ENCODE peak calls at places on chromosomes 13 and 19, in four cellular contexts. C is H9, I is mesenchymal stem cell, F is H1. Z is an unnamed sample.

GRCh38 chr19:57377498-57378146 is 12.0 kb upstream of the ZNF548 start:
- DNase-seq in F (no peak), C (no peak), I (no peak), Z (no peak)

GRCh38 chr13:101417501-101417900 is 1.2 kb upstream of the NALCN start:
- DNase-seq in C (no peak), I (no peak), F (no peak), Z (no peak)

GRCh38 chr19:4051175-4052101 is 15.3 kb downstream of the ZBTB7A start:
- DNase-seq in C (no peak), F (no peak), I (peak; percentile 76), Z (no peak)

GRCh38 chr19:32318884-32319520 is 26.4 kb upstream of the ZNF507 start:
- DNase-seq in C (peak; percentile 80), F (peak; percentile 73), I (peak; percentile 25), Z (peak; percentile 49)

GRCh38 chr13:100315522-100315921 is 226.6 kb downstream of the PCCA start:
- DNase-seq in C (no peak), I (no peak), F (no peak), Z (no peak)

GRCh38 chr19:18606281-18607221 is at the start of gene CRLF1:
- DNase-seq in F (no peak), I (no peak), C (no peak), Z (no peak)

GRCh38 chr13:99686157-99686572 is 184.9 kb downstream of the TM9SF2 start:
- DNase-seq in F (peak; percentile 52), C (peak; percentile 71), I (peak; percentile 9), Z (no peak)

GRCh38 chr19:51372649-51373504 is at the start of gene NKG7:
- DNase-seq in C (no peak), F (no peak), I (no peak), Z (no peak)

GRCh38 chr19:55369651-55370304 is 485 bp downstream of the IL11 start:
- DNase-seq in I (peak; percentile 85), C (peak; percentile 91), F (peak; percentile 87), Z (peak; percentile 63)

GRCh38 chr13:47521895-47522487 is 479.1 kb downstream of the SUCLA2 start:
- DNase-seq in F (no peak), C (no peak), I (peak; percentile 74), Z (no peak)

GRCh38 chr19:33876192-33876591 is 79.5 kb downstream of the KCTD15 start:
- DNase-seq in I (no peak), C (no peak), F (no peak), Z (no peak)

GRCh38 chr19:14113762-14114414 is 3.7 kb downstream of the PRKACA start:
- DNase-seq in C (no peak), F (peak; percentile 80), I (no peak), Z (no peak)

GRCh38 chr13:49571299-49572240 is 13.8 kb downstream of the RCBTB1 start:
- DNase-seq in I (no peak), F (no peak), C (no peak), Z (no peak)

GRCh38 chr19:33497151-33497777 is 24.3 kb downstream of the PEPD start:
- DNase-seq in C (no peak), F (no peak), I (no peak), Z (no peak)

GRCh38 chr19:11662278-11662677 is 65.0 kb downstream of the ZNF627 start:
- DNase-seq in F (no peak), C (no peak), I (no peak), Z (no peak)

GRCh38 chr13:24063281-24063851 is 97.2 kb upstream of the SPATA13 start:
- DNase-seq in I (no peak), F (no peak), C (no peak), Z (no peak)

GRCh38 chr13:97266328-97266727 is 44.2 kb downstream of the MBNL2 start:
- DNase-seq in C (peak; percentile 61), F (no peak), I (peak; percentile 41), Z (no peak)

GRCh38 chr13:113743366-113744195 is 15.4 kb upstream of the TMEM255B start:
- DNase-seq in C (no peak), F (no peak), I (no peak), Z (no peak)

GRCh38 chr13:76222511-76222910 is 586.4 kb downstream of the LMO7 start:
- DNase-seq in I (peak; percentile 14), C (no peak), F (no peak), Z (no peak)

GRCh38 chr13:95239293-95239692 is 62.0 kb downstream of the ABCC4 start:
- DNase-seq in C (no peak), I (peak; percentile 68), F (no peak), Z (no peak)

GRCh38 chr13:29496241-29496712 is 99.2 kb downstream of the SLC7A1 start:
- DNase-seq in C (no peak), I (no peak), F (no peak), Z (no peak)

GRCh38 chr19:16216744-16217670 is 19.3 kb downstream of the AP1M1 start:
- DNase-seq in I (no peak), F (no peak), C (no peak), Z (no peak)

GRCh38 chr13:94988654-94989053 is 276.3 kb upstream of the SOX21 start:
- DNase-seq in F (no peak), C (peak; percentile 58), I (peak; percentile 7), Z (no peak)

GRCh38 chr13:89695343-89696257 is 1651.9 kb upstream of the MIR17HG start:
- DNase-seq in I (peak; percentile 65), C (peak; percentile 46), F (peak; percentile 82), Z (peak; percentile 57)

GRCh38 chr19:11964858-11965645 is at the start of gene ZNF763:
- DNase-seq in F (peak; percentile 96), C (peak; percentile 97), I (peak; percentile 91), Z (peak; percentile 93)

GRCh38 chr13:113747291-113747833 is 11.7 kb upstream of the TMEM255B start:
- DNase-seq in I (no peak), F (no peak), C (no peak), Z (no peak)

GRCh38 chr19:10552596-10553053 is 8.9 kb downstream of the ATG4D start:
- DNase-seq in I (peak; percentile 30), F (peak; percentile 85), C (peak; percentile 85), Z (no peak)

GRCh38 chr19:14375055-14375581 is 6.1 kb upstream of the ADGRE5 start:
- DNase-seq in I (no peak), F (no peak), C (no peak), Z (no peak)

GRCh38 chr13:98239156-98240076 is 62.3 kb upstream of the RNF113B start:
- DNase-seq in I (no peak), C (peak; percentile 65), F (peak; percentile 56), Z (no peak)

GRCh38 chr13:22285867-22286632 is 615.2 kb downstream of the FGF9 start:
- DNase-seq in C (no peak), I (no peak), F (no peak), Z (no peak)

GRCh38 chr19:3266792-3267469 is 42.5 kb downstream of the CELF5 start:
- DNase-seq in I (no peak), F (no peak), C (no peak), Z (no peak)

GRCh38 chr19:10100163-10100785 is 2.2 kb downstream of the ANGPTL6 start:
- DNase-seq in F (no peak), I (no peak), C (no peak), Z (no peak)

GRCh38 chr13:84050551-84050950 is 168.3 kb upstream of the SLITRK1 start:
- DNase-seq in C (no peak), F (no peak), I (no peak), Z (no peak)

GRCh38 chr13:59094149-59094548 is 1069.6 kb downstream of the DIAPH3 start:
- DNase-seq in C (no peak), I (no peak), F (no peak), Z (no peak)

GRCh38 chr13:44759222-44759721 is 183.1 kb upstream of the TSC22D1 start:
- DNase-seq in I (peak; percentile 25), F (no peak), C (no peak), Z (no peak)
- H2BK15ac ChIP-seq in I (peak overlapping the region; percentile 28), F (no peak overlapping the region), C (no peak overlapping the region), Z (no peak overlapping the region)

GRCh38 chr13:110403315-110403714 is 96.2 kb downstream of the COL4A2 start:
- DNase-seq in C (no peak), F (no peak), I (peak; percentile 59), Z (no peak)

GRCh38 chr13:110403721-110404120 is 96.6 kb downstream of the COL4A2 start:
- DNase-seq in C (no peak), F (no peak), I (peak; percentile 65), Z (no peak)

GRCh38 chr13:110402301-110403069 is 95.4 kb downstream of the COL4A2 start:
- DNase-seq in F (no peak), I (no peak), C (no peak), Z (no peak)

GRCh38 chr13:110405597-110406450 is 98.7 kb downstream of the COL4A2 start:
- DNase-seq in C (no peak), F (no peak), I (peak; percentile 97), Z (no peak)

DNA sequence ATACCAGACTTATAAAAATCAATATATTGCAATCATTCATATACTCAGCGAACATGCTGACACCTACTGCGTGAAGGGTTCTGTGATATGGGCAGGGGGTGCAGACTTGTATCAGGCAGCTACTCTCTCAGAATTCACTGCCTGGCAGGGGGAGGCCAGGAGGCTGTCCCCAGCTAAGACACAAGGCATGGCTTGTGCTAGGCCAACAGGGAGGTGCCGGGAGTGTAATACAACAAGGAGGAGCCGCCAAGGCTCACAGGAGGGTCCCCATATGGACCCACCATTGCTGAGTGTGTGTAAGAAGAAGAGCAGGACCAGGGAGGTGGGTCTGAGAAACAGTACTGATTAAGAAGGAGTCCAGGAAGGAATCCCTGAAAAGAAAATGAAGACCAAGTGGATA is 97.2 kb downstream of the COL4A2 start:
- DNase-seq in I (no peak), C (no peak), F (no peak), Z (no peak)
- H2BK12ac ChIP-seq in I (peak overlapping the region; percentile 71), C (no peak overlapping the region), F (no peak overlapping the region), Z (no peak overlapping the region)

GRCh38 chr19:45713141-45713540 is 17.6 kb downstream of the FBXO46 start:
- DNase-seq in F (no peak), C (no peak), I (no peak), Z (no peak)

GRCh38 chr19:45717131-45717982 is 13.3 kb downstream of the FBXO46 start:
- DNase-seq in C (peak; percentile 100), I (peak; percentile 99), F (peak; percentile 97), Z (peak; percentile 99)

GRCh38 chr19:45715139-45715538 is 15.6 kb downstream of the FBXO46 start:
- DNase-seq in I (no peak), F (no peak), C (no peak), Z (no peak)

GRCh38 chr19:45717983-45718650 is 12.6 kb downstream of the FBXO46 start:
- DNase-seq in I (peak; percentile 61), C (peak; percentile 50), F (no peak), Z (no peak)

DNA sequence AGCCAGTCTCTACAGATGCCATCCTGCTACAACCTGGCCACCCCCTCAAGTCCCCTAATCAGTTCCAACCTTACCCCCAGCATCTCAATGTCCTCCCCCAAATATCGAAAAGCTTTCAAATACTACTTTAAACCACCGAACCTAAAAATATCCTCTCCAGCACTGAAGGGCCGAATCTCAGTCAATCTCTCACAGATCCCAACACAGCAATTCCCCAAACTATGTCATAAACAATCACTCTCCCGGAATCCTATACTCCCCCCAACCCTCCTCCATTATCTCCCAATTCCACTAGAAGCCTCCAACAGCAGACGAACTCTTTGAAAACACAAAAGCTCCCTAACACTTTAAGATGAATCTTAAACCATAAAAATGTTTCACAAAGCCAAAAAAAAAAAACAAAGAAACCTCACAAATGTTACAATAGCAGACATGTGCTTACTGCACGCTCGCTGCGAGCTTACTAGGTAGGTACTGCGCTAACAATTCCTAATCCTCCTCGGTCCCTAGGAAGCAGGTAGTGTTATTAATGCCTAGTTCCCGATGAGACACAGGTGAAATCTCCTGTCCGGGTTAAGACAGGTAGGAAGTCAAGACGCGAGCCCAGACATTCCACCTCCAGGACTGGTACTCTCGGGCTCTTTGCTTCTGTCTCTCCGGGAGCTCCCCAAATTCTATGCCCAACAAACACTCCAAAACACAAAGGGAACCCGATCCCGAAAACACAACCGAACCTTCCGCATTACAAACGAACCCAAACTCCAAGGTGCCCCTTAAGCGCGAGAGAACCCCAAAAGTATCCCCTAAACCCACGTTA is 14.2 kb downstream of the FBXO46 start:
- DNase-seq in I (peak; percentile 35), F (no peak), C (no peak), Z (no peak)
- H2BK15ac ChIP-seq in I (peak overlapping the region; percentile 85), F (peak overlapping the region; percentile 34), C (no peak overlapping the region), Z (peak overlapping the region; percentile 87)

GRCh38 chr19:8593931-8594330 is 16.6 kb downstream of the ADAMTS10 start:
- DNase-seq in C (no peak), F (no peak), I (peak; percentile 32), Z (no peak)
- H2BK12ac ChIP-seq in C (no peak overlapping the region), F (no peak overlapping the region), I (no peak overlapping the region), Z (no peak overlapping the region)

Z was measured in neuronal stem cell.